ENCODE peak calls at places on chromosome 4, in eight cellular contexts. One of them, this sample, is unnamed.

GRCh38 chr4:22245294-22245693 is 270.6 kb downstream of the ADGRA3 start:
- DNase-seq in stimulated activated CD4-positive, alpha-beta T cell treated with anti-CD3 and anti-CD28 coated beads, Interleukin-4, amount 100 ng/mL, for 1 hour: no peak
- DNase-seq in T follicular helper cell: no peak
- DNase-seq in activated T-helper 9 cell treated with anti-CD3 and anti-CD28 coated beads, Interleukin-2, amount 50 U/mL, for 16 hours: no peak
- DNase-seq in activated naive CD8-positive, alpha-beta T cell treated with anti-CD3 and anti-CD28 coated beads, Interleukin-2, amount 50 U/mL, for 24 hours: no peak
- DNase-seq in Peyer's patch: no peak
- DNase-seq in choroid plexus epithelial cell: no peak
- DNase-seq in AG08396: no peak
- DNase-seq in this sample: no peak

GRCh38 chr4:114373508-114373907 is 225.1 kb upstream of the UGT8 start:
- DNase-seq in T follicular helper cell: no peak
- DNase-seq in AG08396: no peak
- DNase-seq in activated T-helper 9 cell treated with anti-CD3 and anti-CD28 coated beads, Interleukin-2, amount 50 U/mL, for 16 hours: no peak
- DNase-seq in stimulated activated CD4-positive, alpha-beta T cell treated with anti-CD3 and anti-CD28 coated beads, Interleukin-4, amount 100 ng/mL, for 1 hour: no peak
- DNase-seq in Peyer's patch: no peak
- DNase-seq in choroid plexus epithelial cell: no peak
- DNase-seq in activated naive CD8-positive, alpha-beta T cell treated with anti-CD3 and anti-CD28 coated beads, Interleukin-2, amount 50 U/mL, for 24 hours: no peak
- DNase-seq in this sample: no peak

GRCh38 chr4:53355919-53356521 is 9.8 kb downstream of the SCFD2 start:
- DNase-seq in activated T-helper 9 cell treated with anti-CD3 and anti-CD28 coated beads, Interleukin-2, amount 50 U/mL, for 16 hours: no peak
- DNase-seq in Peyer's patch: no peak
- DNase-seq in AG08396: no peak
- DNase-seq in stimulated activated CD4-positive, alpha-beta T cell treated with anti-CD3 and anti-CD28 coated beads, Interleukin-4, amount 100 ng/mL, for 1 hour: no peak
- DNase-seq in choroid plexus epithelial cell: no peak
- DNase-seq in T follicular helper cell: no peak
- DNase-seq in activated naive CD8-positive, alpha-beta T cell treated with anti-CD3 and anti-CD28 coated beads, Interleukin-2, amount 50 U/mL, for 24 hours: no peak
- DNase-seq in this sample: no peak

GRCh38 chr4:26713563-26714145 is 129.8 kb downstream of the TBC1D19 start:
- DNase-seq in AG08396: no peak
- DNase-seq in Peyer's patch: no peak
- DNase-seq in activated T-helper 9 cell treated with anti-CD3 and anti-CD28 coated beads, Interleukin-2, amount 50 U/mL, for 16 hours: no peak
- DNase-seq in stimulated activated CD4-positive, alpha-beta T cell treated with anti-CD3 and anti-CD28 coated beads, Interleukin-4, amount 100 ng/mL, for 1 hour: no peak
- DNase-seq in T follicular helper cell: no peak
- DNase-seq in choroid plexus epithelial cell: no peak
- DNase-seq in activated naive CD8-positive, alpha-beta T cell treated with anti-CD3 and anti-CD28 coated beads, Interleukin-2, amount 50 U/mL, for 24 hours: no peak
- DNase-seq in this sample: no peak

GRCh38 chr4:118032691-118033090 is 1.6 kb upstream of the NDST3 start:
- DNase-seq in activated T-helper 9 cell treated with anti-CD3 and anti-CD28 coated beads, Interleukin-2, amount 50 U/mL, for 16 hours: no peak
- DNase-seq in Peyer's patch: no peak
- DNase-seq in stimulated activated CD4-positive, alpha-beta T cell treated with anti-CD3 and anti-CD28 coated beads, Interleukin-4, amount 100 ng/mL, for 1 hour: no peak
- DNase-seq in choroid plexus epithelial cell: peak
- DNase-seq in activated naive CD8-positive, alpha-beta T cell treated with anti-CD3 and anti-CD28 coated beads, Interleukin-2, amount 50 U/mL, for 24 hours: no peak
- DNase-seq in AG08396: peak
- DNase-seq in T follicular helper cell: no peak
- DNase-seq in this sample: no peak

GRCh38 chr4:20944451-20944850 is 244.2 kb downstream of the PACRGL start:
- DNase-seq in activated naive CD8-positive, alpha-beta T cell treated with anti-CD3 and anti-CD28 coated beads, Interleukin-2, amount 50 U/mL, for 24 hours: no peak
- DNase-seq in AG08396: no peak
- DNase-seq in activated T-helper 9 cell treated with anti-CD3 and anti-CD28 coated beads, Interleukin-2, amount 50 U/mL, for 16 hours: no peak
- DNase-seq in choroid plexus epithelial cell: no peak
- DNase-seq in Peyer's patch: no peak
- DNase-seq in T follicular helper cell: no peak
- DNase-seq in stimulated activated CD4-positive, alpha-beta T cell treated with anti-CD3 and anti-CD28 coated beads, Interleukin-4, amount 100 ng/mL, for 1 hour: no peak
- DNase-seq in this sample: no peak

GRCh38 chr4:112279025-112279881 is 6.5 kb downstream of the TIFA start:
- DNase-seq in activated T-helper 9 cell treated with anti-CD3 and anti-CD28 coated beads, Interleukin-2, amount 50 U/mL, for 16 hours: no peak
- DNase-seq in stimulated activated CD4-positive, alpha-beta T cell treated with anti-CD3 and anti-CD28 coated beads, Interleukin-4, amount 100 ng/mL, for 1 hour: no peak
- DNase-seq in choroid plexus epithelial cell: peak
- DNase-seq in AG08396: no peak
- DNase-seq in Peyer's patch: no peak
- DNase-seq in activated naive CD8-positive, alpha-beta T cell treated with anti-CD3 and anti-CD28 coated beads, Interleukin-2, amount 50 U/mL, for 24 hours: no peak
- DNase-seq in T follicular helper cell: no peak
- DNase-seq in this sample: no peak

GRCh38 chr4:173802714-173803022 is 272.6 kb upstream of the HAND2 start:
- DNase-seq in stimulated activated CD4-positive, alpha-beta T cell treated with anti-CD3 and anti-CD28 coated beads, Interleukin-4, amount 100 ng/mL, for 1 hour: no peak
- DNase-seq in choroid plexus epithelial cell: no peak
- DNase-seq in activated T-helper 9 cell treated with anti-CD3 and anti-CD28 coated beads, Interleukin-2, amount 50 U/mL, for 16 hours: no peak
- DNase-seq in activated naive CD8-positive, alpha-beta T cell treated with anti-CD3 and anti-CD28 coated beads, Interleukin-2, amount 50 U/mL, for 24 hours: no peak
- DNase-seq in AG08396: no peak
- DNase-seq in Peyer's patch: no peak
- DNase-seq in T follicular helper cell: no peak
- DNase-seq in this sample: no peak

GRCh38 chr4:185341841-185342240 is 53.9 kb downstream of the LRP2BP start:
- DNase-seq in T follicular helper cell: no peak
- DNase-seq in Peyer's patch: no peak
- DNase-seq in AG08396: no peak
- DNase-seq in activated T-helper 9 cell treated with anti-CD3 and anti-CD28 coated beads, Interleukin-2, amount 50 U/mL, for 16 hours: no peak
- DNase-seq in choroid plexus epithelial cell: no peak
- DNase-seq in stimulated activated CD4-positive, alpha-beta T cell treated with anti-CD3 and anti-CD28 coated beads, Interleukin-4, amount 100 ng/mL, for 1 hour: no peak
- DNase-seq in activated naive CD8-positive, alpha-beta T cell treated with anti-CD3 and anti-CD28 coated beads, Interleukin-2, amount 50 U/mL, for 24 hours: no peak
- DNase-seq in this sample: no peak

GRCh38 chr4:120922390-120923200 is at the start of gene PRDM5:
- DNase-seq in Peyer's patch: peak
- DNase-seq in AG08396: peak
- DNase-seq in stimulated activated CD4-positive, alpha-beta T cell treated with anti-CD3 and anti-CD28 coated beads, Interleukin-4, amount 100 ng/mL, for 1 hour: peak
- DNase-seq in T follicular helper cell: no peak
- DNase-seq in choroid plexus epithelial cell: peak
- DNase-seq in activated T-helper 9 cell treated with anti-CD3 and anti-CD28 coated beads, Interleukin-2, amount 50 U/mL, for 16 hours: no peak
- DNase-seq in activated naive CD8-positive, alpha-beta T cell treated with anti-CD3 and anti-CD28 coated beads, Interleukin-2, amount 50 U/mL, for 24 hours: peak
- DNase-seq in this sample: peak

GRCh38 chr4:120261117-120261516 is 194.5 kb upstream of the MAD2L1 start:
- DNase-seq in AG08396: no peak
- DNase-seq in stimulated activated CD4-positive, alpha-beta T cell treated with anti-CD3 and anti-CD28 coated beads, Interleukin-4, amount 100 ng/mL, for 1 hour: no peak
- DNase-seq in Peyer's patch: no peak
- DNase-seq in T follicular helper cell: no peak
- DNase-seq in choroid plexus epithelial cell: no peak
- DNase-seq in activated naive CD8-positive, alpha-beta T cell treated with anti-CD3 and anti-CD28 coated beads, Interleukin-2, amount 50 U/mL, for 24 hours: no peak
- DNase-seq in activated T-helper 9 cell treated with anti-CD3 and anti-CD28 coated beads, Interleukin-2, amount 50 U/mL, for 16 hours: no peak
- DNase-seq in this sample: no peak

GRCh38 chr4:37665347-37666009 is 20.7 kb downstream of the RELL1 start:
- DNase-seq in choroid plexus epithelial cell: no peak
- DNase-seq in stimulated activated CD4-positive, alpha-beta T cell treated with anti-CD3 and anti-CD28 coated beads, Interleukin-4, amount 100 ng/mL, for 1 hour: no peak
- DNase-seq in AG08396: no peak
- DNase-seq in T follicular helper cell: no peak
- DNase-seq in activated T-helper 9 cell treated with anti-CD3 and anti-CD28 coated beads, Interleukin-2, amount 50 U/mL, for 16 hours: no peak
- DNase-seq in Peyer's patch: peak
- DNase-seq in activated naive CD8-positive, alpha-beta T cell treated with anti-CD3 and anti-CD28 coated beads, Interleukin-2, amount 50 U/mL, for 24 hours: no peak
- DNase-seq in this sample: no peak

GRCh38 chr4:1151541-1151940 is 20.8 kb downstream of the SPON2 start:
- DNase-seq in choroid plexus epithelial cell: no peak
- DNase-seq in T follicular helper cell: no peak
- DNase-seq in activated naive CD8-positive, alpha-beta T cell treated with anti-CD3 and anti-CD28 coated beads, Interleukin-2, amount 50 U/mL, for 24 hours: no peak
- DNase-seq in AG08396: no peak
- DNase-seq in stimulated activated CD4-positive, alpha-beta T cell treated with anti-CD3 and anti-CD28 coated beads, Interleukin-4, amount 100 ng/mL, for 1 hour: no peak
- DNase-seq in activated T-helper 9 cell treated with anti-CD3 and anti-CD28 coated beads, Interleukin-2, amount 50 U/mL, for 16 hours: no peak
- DNase-seq in Peyer's patch: no peak
- DNase-seq in this sample: no peak

GRCh38 chr4:8556341-8557150 is 23.6 kb upstream of the GPR78 start:
- DNase-seq in choroid plexus epithelial cell: peak
- DNase-seq in stimulated activated CD4-positive, alpha-beta T cell treated with anti-CD3 and anti-CD28 coated beads, Interleukin-4, amount 100 ng/mL, for 1 hour: no peak
- DNase-seq in activated T-helper 9 cell treated with anti-CD3 and anti-CD28 coated beads, Interleukin-2, amount 50 U/mL, for 16 hours: no peak
- DNase-seq in AG08396: no peak
- DNase-seq in activated naive CD8-positive, alpha-beta T cell treated with anti-CD3 and anti-CD28 coated beads, Interleukin-2, amount 50 U/mL, for 24 hours: no peak
- DNase-seq in T follicular helper cell: no peak
- DNase-seq in Peyer's patch: no peak
- DNase-seq in this sample: no peak